ENCODE peak calls at places on chromosomes 3 and 15, in five cellular contexts. One of them, this sample, is unnamed.

GRCh38 chr3:13493867-13494441 is 13.8 kb downstream of the HDAC11 start:
- DNase-seq in A549: no peak
- DNase-seq in tibial nerve: no peak
- DNase-seq in K562: no peak
- DNase-seq in stomach: no peak
- DNase-seq in this sample: no peak

GRCh38 chr15:90071220-90071807 is 31.0 kb downstream of the IDH2 start:
- DNase-seq in A549: peak; percentile 84
- DNase-seq in tibial nerve: peak; percentile 74
- DNase-seq in K562: peak; percentile 77
- DNase-seq in stomach: peak; percentile 84
- DNase-seq in this sample: peak; percentile 81

GRCh38 chr3:48623851-48624547 is 2.4 kb upstream of the TMEM89 start:
- DNase-seq in A549: no peak
- DNase-seq in tibial nerve: no peak
- DNase-seq in K562: no peak
- DNase-seq in stomach: peak; percentile 69
- DNase-seq in this sample: no peak

GRCh38 chr3:190076601-190077444 is 43.9 kb downstream of the P3H2 start:
- DNase-seq in A549: peak; percentile 80
- DNase-seq in tibial nerve: no peak
- DNase-seq in K562: no peak
- DNase-seq in stomach: no peak
- DNase-seq in this sample: peak; percentile 25

GRCh38 chr15:68484696-68485400 is 52.9 kb upstream of the ITGA11 start:
- DNase-seq in A549: no peak
- DNase-seq in tibial nerve: no peak
- DNase-seq in K562: no peak
- DNase-seq in stomach: no peak
- DNase-seq in this sample: peak; percentile 39

GRCh38 chr3:139970526-139970925 is 35.5 kb downstream of the CLSTN2 start:
- DNase-seq in A549: no peak
- DNase-seq in tibial nerve: no peak
- DNase-seq in K562: no peak
- DNase-seq in stomach: no peak
- DNase-seq in this sample: no peak

GRCh38 chr3:197302696-197303341 is 4.4 kb upstream of the DLG1 start:
- DNase-seq in A549: no peak
- DNase-seq in tibial nerve: no peak
- DNase-seq in K562: no peak
- DNase-seq in stomach: no peak
- DNase-seq in this sample: no peak

GRCh38 chr3:121072128-121072527 is 164.1 kb downstream of the STXBP5L start:
- DNase-seq in A549: no peak
- DNase-seq in tibial nerve: no peak
- DNase-seq in K562: no peak
- DNase-seq in stomach: no peak
- DNase-seq in this sample: peak; percentile 39

GRCh38 chr15:66021801-66022525 is 152.7 kb downstream of the RAB11A start:
- DNase-seq in A549: no peak
- DNase-seq in tibial nerve: no peak
- DNase-seq in K562: no peak
- DNase-seq in stomach: no peak
- DNase-seq in this sample: no peak

GRCh38 chr3:123834631-123835030 is 49.5 kb downstream of the MYLK start:
- DNase-seq in A549: no peak
- DNase-seq in tibial nerve: no peak
- DNase-seq in K562: no peak
- DNase-seq in stomach: no peak
- DNase-seq in this sample: no peak

GRCh38 chr15:28953573-28954195 is 67.9 kb downstream of the APBA2 start:
- DNase-seq in A549: no peak
- DNase-seq in tibial nerve: no peak
- DNase-seq in K562: no peak
- DNase-seq in stomach: no peak
- DNase-seq in this sample: no peak

GRCh38 chr3:166071-166470 is 30.5 kb upstream of the CHL1 start:
- DNase-seq in A549: no peak
- DNase-seq in tibial nerve: no peak
- DNase-seq in K562: no peak
- DNase-seq in stomach: no peak
- DNase-seq in this sample: no peak

GRCh38 chr3:109731639-109732473 is 394.5 kb upstream of the DPPA4 start:
- DNase-seq in A549: peak; percentile 48
- DNase-seq in tibial nerve: no peak
- DNase-seq in K562: peak; percentile 7
- DNase-seq in stomach: peak; percentile 53
- DNase-seq in this sample: no peak

GRCh38 chr3:164332856-164333802 is 745.2 kb downstream of the SI start:
- DNase-seq in A549: no peak
- DNase-seq in tibial nerve: no peak
- DNase-seq in K562: no peak
- DNase-seq in stomach: no peak
- DNase-seq in this sample: peak; percentile 31

GRCh38 chr15:61081028-61081322 is 148.1 kb downstream of the RORA start:
- DNase-seq in A549: no peak
- DNase-seq in tibial nerve: no peak
- DNase-seq in K562: no peak
- DNase-seq in stomach: no peak
- DNase-seq in this sample: no peak

GRCh38 chr3:184540777-184541681 is 20.6 kb upstream of the EPHB3 start:
- DNase-seq in A549: peak; percentile 64
- DNase-seq in tibial nerve: no peak
- DNase-seq in K562: peak; percentile 45
- DNase-seq in stomach: peak; percentile 92
- DNase-seq in this sample: peak; percentile 59

GRCh38 chr15:22922003-22922402 is 58.2 kb downstream of the CYFIP1 start:
- DNase-seq in A549: no peak
- DNase-seq in tibial nerve: no peak
- DNase-seq in K562: no peak
- DNase-seq in stomach: no peak
- DNase-seq in this sample: no peak

GRCh38 chr15:25244731-25245585 is 193.9 kb downstream of the UBE3A start:
- DNase-seq in A549: no peak
- DNase-seq in tibial nerve: no peak
- DNase-seq in K562: no peak
- DNase-seq in stomach: peak; percentile 19
- DNase-seq in this sample: peak; percentile 13

GRCh38 chr3:158100681-158101080 is 5.5 kb downstream of the SHOX2 start:
- DNase-seq in A549: no peak
- DNase-seq in tibial nerve: no peak
- DNase-seq in K562: no peak
- DNase-seq in stomach: no peak
- DNase-seq in this sample: no peak

GRCh38 chr3:31960793-31961431 is 20.1 kb downstream of the OSBPL10 start:
- DNase-seq in A549: peak; percentile 76
- DNase-seq in tibial nerve: no peak
- DNase-seq in K562: no peak
- DNase-seq in stomach: no peak
- DNase-seq in this sample: no peak

GRCh38 chr3:194779729-194780224 is 94.1 kb downstream of the FAM43A start:
- DNase-seq in A549: no peak
- DNase-seq in tibial nerve: no peak
- DNase-seq in K562: no peak
- DNase-seq in stomach: no peak
- DNase-seq in this sample: no peak

GRCh38 chr3:32961189-32961715 is 9.8 kb downstream of the CCR4 start:
- DNase-seq in A549: no peak
- DNase-seq in tibial nerve: no peak
- DNase-seq in K562: no peak
- DNase-seq in stomach: no peak
- DNase-seq in this sample: no peak

GRCh38 chr3:66372681-66373350 is 128.0 kb downstream of the LRIG1 start:
- DNase-seq in A549: peak; percentile 9
- DNase-seq in tibial nerve: no peak
- DNase-seq in K562: no peak
- DNase-seq in stomach: no peak
- DNase-seq in this sample: no peak

GRCh38 chr3:167491626-167492025 is 17.8 kb upstream of the SERPINI2 start:
- DNase-seq in A549: no peak
- DNase-seq in tibial nerve: no peak
- DNase-seq in K562: no peak
- DNase-seq in stomach: no peak
- DNase-seq in this sample: no peak
- TF ChIP-seq POLR2A in A549: no peak
- TF ChIP-seq POLR2A in tibial nerve: no peak
- TF ChIP-seq POLR2A in K562: no peak
- TF ChIP-seq POLR2A in stomach: no peak
- TF ChIP-seq POLR2A in this sample: no peak

GRCh38 chr3:133256787-133257483 is 142.9 kb upstream of the BFSP2 start:
- DNase-seq in A549: no peak
- DNase-seq in tibial nerve: no peak
- DNase-seq in K562: no peak
- DNase-seq in stomach: no peak
- DNase-seq in this sample: no peak
- TF ChIP-seq EP300 in A549: no peak
- TF ChIP-seq EP300 in tibial nerve: no peak
- TF ChIP-seq EP300 in K562: no peak
- TF ChIP-seq EP300 in stomach: no peak
- TF ChIP-seq EP300 in this sample: no peak

GRCh38 chr15:100114100-100114499 is 227.7 kb downstream of the ADAMTS17 start:
- DNase-seq in A549: no peak
- DNase-seq in tibial nerve: peak; percentile 46
- DNase-seq in K562: no peak
- DNase-seq in stomach: no peak
- DNase-seq in this sample: peak; percentile 80
- TF ChIP-seq POLR2A in A549: no peak
- TF ChIP-seq POLR2A in tibial nerve: no peak
- TF ChIP-seq POLR2A in K562: no peak
- TF ChIP-seq POLR2A in stomach: no peak
- TF ChIP-seq POLR2A in this sample: no peak

GRCh38 chr3:49654176-49654825 is 19.9 kb upstream of the APEH start:
- DNase-seq in A549: no peak
- DNase-seq in tibial nerve: no peak
- DNase-seq in K562: no peak
- DNase-seq in stomach: no peak
- DNase-seq in this sample: no peak

GRCh38 chr3:49655731-49656285 is 18.3 kb upstream of the APEH start:
- DNase-seq in A549: no peak
- DNase-seq in tibial nerve: no peak
- DNase-seq in K562: no peak
- DNase-seq in stomach: no peak
- DNase-seq in this sample: no peak

GRCh38 chr3:49653636-49654035 is 20.5 kb upstream of the APEH start:
- DNase-seq in A549: no peak
- DNase-seq in tibial nerve: no peak
- DNase-seq in K562: no peak
- DNase-seq in stomach: no peak
- DNase-seq in this sample: no peak

GRCh38 chr3:49656541-49657112 is 17.5 kb upstream of the APEH start:
- DNase-seq in A549: no peak
- DNase-seq in tibial nerve: no peak
- DNase-seq in K562: peak; percentile 21
- DNase-seq in stomach: no peak
- DNase-seq in this sample: no peak

DNA sequence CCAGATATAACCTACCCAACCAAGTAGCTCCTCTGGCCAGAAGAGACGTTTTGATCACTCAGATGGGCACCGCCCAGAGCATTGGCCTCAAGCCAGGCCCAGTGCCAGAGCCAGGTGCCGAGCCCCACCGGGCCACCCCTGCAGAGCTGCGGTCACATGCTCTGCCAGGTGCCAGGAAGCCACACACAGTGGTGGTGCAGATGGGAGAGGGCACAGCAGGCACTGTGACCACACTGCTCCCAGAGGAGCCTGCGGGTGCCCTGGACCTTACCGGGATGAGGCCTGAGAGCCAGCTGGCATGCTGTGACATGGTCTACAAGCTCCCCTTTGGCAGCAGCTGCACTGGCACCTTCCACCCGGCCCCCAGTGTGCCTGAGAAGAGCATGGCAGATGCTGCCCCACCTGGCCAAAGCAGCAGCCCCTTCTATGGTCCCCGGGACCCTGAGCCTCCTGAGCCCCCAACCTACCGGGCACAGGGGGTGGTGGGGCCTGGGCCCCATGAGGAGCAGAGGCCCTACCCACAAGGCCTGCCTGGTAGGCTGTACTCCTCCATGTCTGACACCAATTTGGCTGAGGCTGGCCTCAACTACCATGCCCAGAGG is 19.1 kb upstream of the APEH start:
- DNase-seq in A549: no peak
- DNase-seq in tibial nerve: no peak
- DNase-seq in K562: no peak
- DNase-seq in stomach: peak; percentile 44
- DNase-seq in this sample: no peak
- TF ChIP-seq EP300 in A549: no peak
- TF ChIP-seq EP300 in tibial nerve: no peak
- TF ChIP-seq EP300 in K562: no peak
- TF ChIP-seq EP300 in stomach: no peak
- TF ChIP-seq EP300 in this sample: no peak

GRCh38 chr3:50570508-50571279 is 1.4 kb downstream of the HEMK1 start:
- DNase-seq in A549: no peak
- DNase-seq in tibial nerve: no peak
- DNase-seq in K562: no peak
- DNase-seq in stomach: no peak
- DNase-seq in this sample: no peak

GRCh38 chr3:50567011-50567385 is 549 bp downstream of the C3orf18 start:
- DNase-seq in A549: no peak
- DNase-seq in tibial nerve: no peak
- DNase-seq in K562: no peak
- DNase-seq in stomach: no peak
- DNase-seq in this sample: no peak

GRCh38 chr3:50567386-50568182 is at the start of gene C3orf18:
- DNase-seq in A549: peak; percentile 71
- DNase-seq in tibial nerve: peak; percentile 91
- DNase-seq in K562: peak; percentile 96
- DNase-seq in stomach: peak; percentile 95
- DNase-seq in this sample: peak; percentile 94

GRCh38 chr3:50571486-50571885 is 2.2 kb downstream of the HEMK1 start:
- DNase-seq in A549: no peak
- DNase-seq in tibial nerve: no peak
- DNase-seq in K562: no peak
- DNase-seq in stomach: no peak
- DNase-seq in this sample: no peak

DNA sequence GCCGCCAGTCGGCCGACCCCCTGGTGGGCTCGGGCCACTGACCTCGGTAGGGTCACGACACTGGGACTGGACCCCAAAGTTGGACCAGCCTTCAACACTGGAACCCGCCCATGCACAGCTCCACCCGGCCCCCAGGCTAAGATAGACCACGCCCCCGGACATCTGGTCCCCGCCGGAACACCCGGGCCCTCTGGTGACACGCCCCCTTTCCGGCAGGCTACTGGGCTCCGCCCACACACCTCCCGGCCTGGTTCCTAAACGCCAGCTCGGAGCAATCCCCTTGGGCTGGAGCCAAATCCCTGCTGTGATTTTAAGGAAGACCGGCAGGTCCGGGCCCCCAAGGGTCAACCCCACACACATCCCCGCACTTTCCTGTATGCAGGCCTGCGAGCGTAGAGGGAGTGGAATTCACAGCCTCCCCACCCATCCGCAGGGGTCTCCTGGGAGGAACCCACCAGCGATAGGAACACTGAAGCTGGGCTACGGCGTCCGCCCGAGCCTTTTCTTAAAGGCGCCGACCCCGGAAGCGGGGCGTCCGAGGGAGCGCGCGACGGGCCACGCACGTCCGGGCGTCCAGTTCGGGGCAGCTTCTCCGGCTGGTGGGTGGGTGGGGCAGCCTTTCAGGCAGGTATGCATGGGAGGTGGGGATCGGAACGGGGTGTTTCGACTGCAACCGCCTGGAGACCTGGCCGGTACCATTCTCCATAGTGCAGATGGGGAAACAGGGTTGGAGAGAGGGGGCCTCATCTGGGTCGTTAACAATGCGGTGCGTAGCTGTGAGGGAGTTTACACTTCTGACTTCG is at the start of gene HEMK1:
- DNase-seq in A549: peak; percentile 91
- DNase-seq in tibial nerve: peak; percentile 96
- DNase-seq in K562: peak; percentile 98
- DNase-seq in stomach: peak; percentile 99
- DNase-seq in this sample: peak; percentile 99
- TF ChIP-seq POLR2A in A549: peak; percentile 23
- TF ChIP-seq POLR2A in tibial nerve: peak; percentile 57
- TF ChIP-seq POLR2A in K562: peak; percentile 57
- TF ChIP-seq POLR2A in stomach: no peak
- TF ChIP-seq POLR2A in this sample: peak; percentile 83

This sample was measured in ovary.